ENCODE peak calls at places on chromosomes 6 and 20, in six cellular contexts. F, W, Q, I, A and L are unnamed samples. For H3K9me3, the result is how much of the 10 kb centered on the place peaks cover.

GRCh38 chr20:62503414-62504178 is 27.8 kb upstream of the GATA5 start:
- DNase-seq in F (no peak), W (no peak), Q (no peak), I (no peak), A (no peak), L (no peak)

GRCh38 chr6:9986273-9986672 is 428.6 kb downstream of the TFAP2A start:
- DNase-seq in F (no peak), W (no peak), Q (no peak), I (no peak), A (no peak), L (no peak)

GRCh38 chr6:48135352-48136084 is 24.5 kb upstream of the PTCHD4 start:
- DNase-seq in F (no peak), W (no peak), Q (no peak), I (peak), A (no peak), L (no peak)

GRCh38 chr20:20267685-20268429 is 100.0 kb upstream of the INSM1 start:
- DNase-seq in F (no peak), W (no peak), Q (no peak), I (no peak), A (no peak), L (no peak)

GRCh38 chr6:168607272-168608112 is 166.5 kb downstream of the SMOC2 start:
- DNase-seq in F (no peak), W (no peak), Q (no peak), I (no peak), A (no peak), L (no peak)

GRCh38 chr6:36829919-36830544 is 9.2 kb downstream of the CPNE5 start:
- DNase-seq in F (no peak), W (no peak), Q (peak), I (peak), A (no peak), L (no peak)

GRCh38 chr20:50260480-50261221 is 70.0 kb downstream of the CEBPB start:
- DNase-seq in F (no peak), W (no peak), Q (no peak), I (no peak), A (no peak), L (no peak)

GRCh38 chr6:10465633-10466499 is 51.0 kb upstream of the TFAP2A start:
- DNase-seq in F (no peak), W (no peak), Q (no peak), I (peak), A (peak), L (no peak)

GRCh38 chr6:56486681-56487080 is 156.0 kb downstream of the DST start:
- DNase-seq in F (no peak), W (no peak), Q (no peak), I (no peak), A (no peak), L (no peak)

GRCh38 chr6:121247386-121247785 is 86.9 kb downstream of the TBC1D32 start:
- DNase-seq in F (no peak), W (no peak), Q (no peak), I (peak), A (no peak), L (no peak)
- H3K9me3 ChIP-seq in F (under half), W (under half), Q (under half), I (under half), A (under half), L (under half)

DNA sequence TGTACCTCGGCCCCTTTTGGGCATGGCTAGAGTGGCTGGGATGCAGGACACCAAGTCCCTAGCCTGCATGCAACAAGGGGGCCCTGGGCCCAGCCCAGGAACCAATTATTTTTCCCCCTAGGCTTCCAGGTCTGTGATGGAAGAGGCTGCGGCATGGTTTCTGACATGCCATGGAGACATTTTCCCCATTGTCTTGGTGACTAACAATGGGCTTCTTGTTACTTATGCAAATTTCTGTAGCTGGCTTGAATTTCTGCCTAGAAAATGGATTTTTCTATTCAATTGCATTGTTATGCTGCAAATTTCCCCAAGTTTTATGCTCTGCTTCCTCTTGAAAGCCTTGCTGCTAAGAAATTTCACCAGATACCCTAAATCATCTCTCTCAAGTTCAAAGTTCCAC is 1269.6 kb upstream of the CITED2 start:
- DNase-seq in F (no peak), W (no peak), Q (no peak), I (no peak), A (no peak), L (no peak)
- H3K9me3 ChIP-seq in F (under half), W (under half), Q (under half), I (under half), A (under half), L (under half)

DNA sequence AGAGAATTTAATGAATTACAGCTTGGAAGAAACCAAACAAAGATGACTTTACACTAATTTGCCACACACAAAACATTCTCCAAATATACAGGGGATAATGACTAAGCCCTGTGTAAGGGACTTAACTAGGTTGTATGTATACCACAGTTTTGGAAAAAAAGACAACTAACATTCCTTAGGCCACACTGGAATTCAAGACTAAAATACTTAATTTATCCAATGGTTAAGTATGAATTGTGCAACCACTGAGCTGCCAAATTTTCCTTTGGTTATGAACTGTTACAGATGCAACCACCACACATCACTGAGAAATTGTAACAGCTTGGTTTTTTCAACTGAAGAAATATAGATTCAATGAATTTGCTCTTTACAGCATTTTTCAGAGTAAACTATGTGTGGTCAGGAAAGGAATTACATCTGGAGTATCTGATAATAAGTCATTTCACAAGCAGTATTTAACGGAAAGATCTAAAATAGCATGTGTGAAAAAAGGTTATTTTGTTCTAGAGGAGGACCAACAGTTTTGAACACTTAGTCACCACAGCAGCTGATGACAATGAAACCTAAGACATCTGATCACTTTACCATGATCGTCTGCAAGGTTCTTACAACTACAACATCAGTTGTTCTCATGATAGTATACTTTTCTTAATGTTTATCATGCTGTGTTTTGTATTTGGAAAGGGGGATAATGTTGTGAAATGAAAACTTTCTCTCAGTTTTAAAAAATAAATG is 318.8 kb downstream of the BCKDHB start:
- DNase-seq in F (peak), W (no peak), Q (no peak), I (peak), A (no peak), L (no peak)
- H3K9me3 ChIP-seq in F (under half), W (under half), Q (under half), I (under half), A (under half), L (under half)

DNA sequence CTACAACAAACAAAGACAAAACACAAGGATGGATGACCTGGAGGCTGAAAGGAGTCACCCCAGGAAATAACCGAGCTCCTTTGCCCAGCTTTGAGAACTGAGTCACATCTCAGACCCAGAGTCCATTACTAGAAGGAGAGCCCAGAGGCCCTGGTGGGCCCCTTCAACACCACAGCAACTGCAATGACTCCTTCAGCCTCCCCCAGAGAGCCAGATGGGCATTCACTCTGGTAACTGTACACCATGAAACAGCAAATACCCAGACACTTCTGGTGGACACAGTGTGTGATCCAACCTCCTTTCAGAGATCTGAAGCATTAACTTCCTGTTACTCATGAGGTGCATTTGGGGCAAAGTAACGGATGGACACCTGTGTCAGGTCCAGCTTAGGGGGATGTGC is 22.6 kb downstream of the RAET1L start:
- DNase-seq in F (no peak), W (no peak), Q (no peak), I (no peak), A (no peak), L (no peak)
- H3K9me3 ChIP-seq in F (under half), W (under half), Q (under half), I (under half), A (under half), L (under half)

GRCh38 chr6:119873107-119873506 is 523.5 kb upstream of the MAN1A1 start:
- DNase-seq in F (no peak), W (no peak), Q (no peak), I (no peak), A (no peak), L (no peak)
- H3K9me3 ChIP-seq in F (under half), W (under half), Q (under half), I (under half), A (under half), L (under half)

DNA sequence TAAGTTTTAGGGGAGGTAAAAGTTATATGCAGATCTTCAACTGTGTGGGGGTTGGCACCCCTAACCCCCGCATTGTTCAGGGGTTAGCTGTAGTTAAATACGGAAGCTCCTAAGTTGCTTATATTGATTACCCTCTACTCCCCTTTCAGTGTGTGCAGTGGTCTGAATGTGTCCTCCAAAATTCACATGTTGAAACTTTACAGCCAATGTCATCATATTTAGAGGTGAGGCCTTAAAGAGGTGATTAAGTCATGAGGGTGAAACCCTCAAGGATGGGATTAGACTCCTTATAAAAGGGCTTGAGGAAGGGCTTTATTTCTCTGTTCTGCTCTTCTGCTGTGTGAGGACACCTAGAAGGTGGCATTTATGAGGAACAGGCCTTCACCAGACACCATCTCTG is 22.3 kb downstream of the TULP4 start:
- DNase-seq in F (no peak), W (no peak), Q (no peak), I (no peak), A (no peak), L (no peak)
- H3K9me3 ChIP-seq in F (under half), W (under half), Q (under half), I (under half), A (under half), L (under half)